ENCODE peak calls at places on chromosome 14, in six cellular contexts. One of them, this sample, is unnamed.
A peak's percentile ranks its signal among the peaks of the same experiment; 100 is the strongest.

GRCh38 chr14:23284654-23285529 is 1.0 kb downstream of the HOMEZ start:
- DNase-seq in sigmoid colon: no peak
- DNase-seq in GM12878: no peak
- DNase-seq in transverse colon: no peak
- DNase-seq in suprapubic skin: no peak
- DNase-seq in K562: no peak
- DNase-seq in this sample: no peak

GRCh38 chr14:26128931-26129674 is 468.7 kb downstream of the NOVA1 start:
- DNase-seq in sigmoid colon: no peak
- DNase-seq in GM12878: no peak
- DNase-seq in transverse colon: no peak
- DNase-seq in suprapubic skin: no peak
- DNase-seq in K562: no peak
- DNase-seq in this sample: no peak

GRCh38 chr14:69859591-69859990 is 19.6 kb upstream of the SMOC1 start:
- DNase-seq in sigmoid colon: no peak
- DNase-seq in GM12878: no peak
- DNase-seq in transverse colon: no peak
- DNase-seq in suprapubic skin: no peak
- DNase-seq in K562: no peak
- DNase-seq in this sample: no peak

GRCh38 chr14:29900609-29901350 is 26.9 kb downstream of the PRKD1 start:
- DNase-seq in sigmoid colon: no peak
- DNase-seq in GM12878: no peak
- DNase-seq in transverse colon: no peak
- DNase-seq in suprapubic skin: no peak
- DNase-seq in K562: no peak
- DNase-seq in this sample: no peak

GRCh38 chr14:101462726-101463565 is 98.3 kb upstream of the DIO3 start:
- DNase-seq in sigmoid colon: no peak
- DNase-seq in GM12878: no peak
- DNase-seq in transverse colon: no peak
- DNase-seq in suprapubic skin: peak; percentile 44
- DNase-seq in K562: no peak
- DNase-seq in this sample: peak; percentile 18

GRCh38 chr14:69328765-69329164 is 68.8 kb downstream of the GALNT16 start:
- DNase-seq in sigmoid colon: no peak
- DNase-seq in GM12878: no peak
- DNase-seq in transverse colon: no peak
- DNase-seq in suprapubic skin: peak; percentile 50
- DNase-seq in K562: no peak
- DNase-seq in this sample: no peak

GRCh38 chr14:96648506-96649326 is 146.5 kb downstream of the PAPOLA start:
- DNase-seq in sigmoid colon: no peak
- DNase-seq in GM12878: no peak
- DNase-seq in transverse colon: no peak
- DNase-seq in suprapubic skin: no peak
- DNase-seq in K562: no peak
- DNase-seq in this sample: peak; percentile 7

GRCh38 chr14:89892953-89893352 is 61.6 kb downstream of the EFCAB11 start:
- DNase-seq in sigmoid colon: no peak
- DNase-seq in GM12878: no peak
- DNase-seq in transverse colon: no peak
- DNase-seq in suprapubic skin: no peak
- DNase-seq in K562: no peak
- DNase-seq in this sample: no peak

GRCh38 chr14:78319826-78320635 is 149.9 kb downstream of the NRXN3 start:
- DNase-seq in sigmoid colon: no peak
- DNase-seq in GM12878: no peak
- DNase-seq in transverse colon: no peak
- DNase-seq in suprapubic skin: no peak
- DNase-seq in K562: peak; percentile 24
- DNase-seq in this sample: no peak

GRCh38 chr14:104800600-104801283 is at the start of gene ZBTB42:
- DNase-seq in sigmoid colon: peak; percentile 85
- DNase-seq in GM12878: no peak
- DNase-seq in transverse colon: peak; percentile 91
- DNase-seq in suprapubic skin: no peak
- DNase-seq in K562: no peak
- DNase-seq in this sample: peak; percentile 95
- TF ChIP-seq POLR2AphosphoS5 in sigmoid colon: no peak
- TF ChIP-seq POLR2AphosphoS5 in GM12878: no peak
- TF ChIP-seq POLR2AphosphoS5 in transverse colon: peak; percentile 75
- TF ChIP-seq POLR2AphosphoS5 in suprapubic skin: no peak
- TF ChIP-seq POLR2AphosphoS5 in K562: no peak
- TF ChIP-seq POLR2AphosphoS5 in this sample: peak; percentile 8

GRCh38 chr14:54394596-54394995 is 2.2 kb upstream of the CDKN3 start:
- DNase-seq in sigmoid colon: no peak
- DNase-seq in GM12878: no peak
- DNase-seq in transverse colon: no peak
- DNase-seq in suprapubic skin: no peak
- DNase-seq in K562: no peak
- DNase-seq in this sample: no peak
- H3K4me3 ChIP-seq in sigmoid colon: no peak overlapping the region
- H3K4me3 ChIP-seq in GM12878: no peak overlapping the region
- H3K4me3 ChIP-seq in transverse colon: no peak overlapping the region
- H3K4me3 ChIP-seq in suprapubic skin: no peak overlapping the region
- H3K4me3 ChIP-seq in K562: no peak overlapping the region
- H3K4me3 ChIP-seq in this sample: no peak overlapping the region

GRCh38 chr14:74084277-74085046 is at the start of the genes ALDH6A1 and LIN52:
- DNase-seq in sigmoid colon: peak; percentile 100
- DNase-seq in GM12878: peak; percentile 99
- DNase-seq in transverse colon: peak; percentile 100
- DNase-seq in suprapubic skin: peak; percentile 100
- DNase-seq in K562: peak; percentile 96
- DNase-seq in this sample: peak; percentile 99
- TF ChIP-seq EP300 in sigmoid colon: no peak
- TF ChIP-seq EP300 in GM12878: no peak
- TF ChIP-seq EP300 in transverse colon: no peak
- TF ChIP-seq EP300 in suprapubic skin: peak; percentile 1
- TF ChIP-seq EP300 in K562: no peak
- TF ChIP-seq EP300 in this sample: peak; percentile 26

GRCh38 chr14:41606249-41607118 is at the start of gene LRFN5:
- DNase-seq in sigmoid colon: peak; percentile 67
- DNase-seq in GM12878: no peak
- DNase-seq in transverse colon: no peak
- DNase-seq in suprapubic skin: no peak
- DNase-seq in K562: no peak
- DNase-seq in this sample: no peak

GRCh38 chr14:41607966-41608663 is 1.4 kb downstream of the LRFN5 start:
- DNase-seq in sigmoid colon: peak; percentile 63
- DNase-seq in GM12878: no peak
- DNase-seq in transverse colon: no peak
- DNase-seq in suprapubic skin: peak; percentile 79
- DNase-seq in K562: no peak
- DNase-seq in this sample: no peak

GRCh38 chr14:41607119-41607785 is 576 bp downstream of the LRFN5 start:
- DNase-seq in sigmoid colon: no peak
- DNase-seq in GM12878: no peak
- DNase-seq in transverse colon: no peak
- DNase-seq in suprapubic skin: no peak
- DNase-seq in K562: no peak
- DNase-seq in this sample: no peak

GRCh38 chr14:41605550-41606248 is 977 bp upstream of the LRFN5 start:
- DNase-seq in sigmoid colon: peak; percentile 62
- DNase-seq in GM12878: no peak
- DNase-seq in transverse colon: no peak
- DNase-seq in suprapubic skin: no peak
- DNase-seq in K562: no peak
- DNase-seq in this sample: no peak

GRCh38 chr14:41604793-41605534 is 1.7 kb upstream of the LRFN5 start:
- DNase-seq in sigmoid colon: peak; percentile 77
- DNase-seq in GM12878: no peak
- DNase-seq in transverse colon: no peak
- DNase-seq in suprapubic skin: no peak
- DNase-seq in K562: no peak
- DNase-seq in this sample: no peak
- TF ChIP-seq POLR2AphosphoS5 in sigmoid colon: no peak
- TF ChIP-seq POLR2AphosphoS5 in GM12878: no peak
- TF ChIP-seq POLR2AphosphoS5 in transverse colon: no peak
- TF ChIP-seq POLR2AphosphoS5 in suprapubic skin: no peak
- TF ChIP-seq POLR2AphosphoS5 in K562: no peak
- TF ChIP-seq POLR2AphosphoS5 in this sample: no peak

GRCh38 chr14:105172476-105172875 is 3.9 kb upstream of the JAG2 start:
- DNase-seq in sigmoid colon: no peak
- DNase-seq in GM12878: no peak
- DNase-seq in transverse colon: no peak
- DNase-seq in suprapubic skin: no peak
- DNase-seq in K562: no peak
- DNase-seq in this sample: no peak
- H3K4me3 ChIP-seq in sigmoid colon: no peak overlapping the region
- H3K4me3 ChIP-seq in GM12878: no peak overlapping the region
- H3K4me3 ChIP-seq in transverse colon: no peak overlapping the region
- H3K4me3 ChIP-seq in suprapubic skin: no peak overlapping the region
- H3K4me3 ChIP-seq in K562: no peak overlapping the region
- H3K4me3 ChIP-seq in this sample: no peak overlapping the region

GRCh38 chr14:99601301-99601945 is 2.6 kb downstream of the CCDC85C start:
- DNase-seq in sigmoid colon: peak; percentile 83
- DNase-seq in GM12878: no peak
- DNase-seq in transverse colon: peak; percentile 54
- DNase-seq in suprapubic skin: no peak
- DNase-seq in K562: no peak
- DNase-seq in this sample: no peak
- TF ChIP-seq EP300 in sigmoid colon: no peak
- TF ChIP-seq EP300 in GM12878: no peak
- TF ChIP-seq EP300 in transverse colon: no peak
- TF ChIP-seq EP300 in suprapubic skin: no peak
- TF ChIP-seq EP300 in K562: no peak
- TF ChIP-seq EP300 in this sample: no peak

DNA sequence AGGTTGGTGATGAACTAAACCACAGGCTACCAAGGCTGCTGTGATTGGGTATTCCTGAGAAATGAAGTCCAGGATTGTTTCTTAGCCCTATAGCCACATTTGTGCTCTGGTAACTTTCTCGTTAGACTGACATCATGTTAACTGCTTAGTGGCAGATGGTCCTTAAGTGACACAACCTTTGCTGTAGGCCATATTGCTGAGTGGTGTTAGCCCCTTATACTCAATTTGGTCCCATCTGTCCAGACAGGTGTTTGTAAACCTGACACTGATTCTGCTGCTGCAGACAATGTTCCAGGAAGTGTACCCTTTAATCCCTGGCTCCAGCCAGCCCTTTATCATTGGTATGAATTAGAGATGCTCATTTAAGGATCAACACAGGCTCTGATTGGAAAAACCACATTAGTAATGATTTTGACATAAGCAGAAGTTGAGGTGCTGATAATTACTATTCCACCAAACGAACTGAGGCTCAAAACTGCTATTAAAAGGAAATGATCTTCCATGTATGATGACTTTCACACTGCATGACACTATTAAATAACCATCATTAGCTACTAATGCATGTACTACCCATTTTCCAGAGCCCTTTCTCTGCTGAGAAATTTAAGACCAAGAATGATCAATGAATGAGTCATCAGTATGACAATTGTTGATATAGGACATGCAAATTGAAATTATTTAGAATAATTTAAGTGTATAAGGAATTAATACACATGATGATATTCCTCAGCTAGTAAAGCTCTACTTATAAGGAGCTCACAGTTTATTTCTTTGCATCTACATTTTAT is 3.6 kb upstream of the SSTR1 start:
- DNase-seq in sigmoid colon: no peak
- DNase-seq in GM12878: no peak
- DNase-seq in transverse colon: no peak
- DNase-seq in suprapubic skin: no peak
- DNase-seq in K562: no peak
- DNase-seq in this sample: no peak
- TF ChIP-seq POLR2AphosphoS5 in sigmoid colon: no peak
- TF ChIP-seq POLR2AphosphoS5 in GM12878: no peak
- TF ChIP-seq POLR2AphosphoS5 in transverse colon: no peak
- TF ChIP-seq POLR2AphosphoS5 in suprapubic skin: no peak
- TF ChIP-seq POLR2AphosphoS5 in K562: no peak
- TF ChIP-seq POLR2AphosphoS5 in this sample: no peak

GRCh38 chr14:64501326-64502171 is 2.1 kb downstream of the ZBTB25 start:
- DNase-seq in sigmoid colon: peak; percentile 92
- DNase-seq in GM12878: no peak
- DNase-seq in transverse colon: peak; percentile 68
- DNase-seq in suprapubic skin: no peak
- DNase-seq in K562: no peak
- DNase-seq in this sample: peak; percentile 43
- H3K4me3 ChIP-seq in sigmoid colon: no peak overlapping the region
- H3K4me3 ChIP-seq in GM12878: peak overlapping the region; percentile 76
- H3K4me3 ChIP-seq in transverse colon: no peak overlapping the region
- H3K4me3 ChIP-seq in suprapubic skin: peak overlapping the region; percentile 93
- H3K4me3 ChIP-seq in K562: peak overlapping the region; percentile 8
- H3K4me3 ChIP-seq in this sample: peak overlapping the region; percentile 1

This sample was measured in stomach.